ENCODE peak calls at places on chromosome 2, in seven cellular contexts. D, J, P, W, V, T and A are unnamed samples.

GRCh38 chr2:226664140-226664539 is 135.5 kb downstream of the IRS1 start:
- DNase-seq in P (peak), W (peak), D (peak), V (no peak), J (peak), T (peak), A (no peak)

GRCh38 chr2:14417586-14417985 is 214.9 kb upstream of the LRATD1 start:
- DNase-seq in T (no peak), W (no peak), P (no peak), D (no peak), J (no peak), V (no peak), A (no peak)

GRCh38 chr2:3492951-3493609 is 26.3 kb downstream of the ADI1 start:
- DNase-seq in J (no peak), T (no peak), P (peak), D (no peak), W (peak), V (no peak), A (no peak)

GRCh38 chr2:75243219-75243618 is 43.9 kb upstream of the TACR1 start:
- DNase-seq in W (no peak), D (no peak), V (no peak), T (no peak), P (no peak), J (no peak), A (no peak)

GRCh38 chr2:218218409-218219185 is 1.6 kb downstream of the ARPC2 start:
- DNase-seq in D (no peak), V (no peak), T (no peak), W (no peak), J (no peak), P (no peak), A (peak)

GRCh38 chr2:19949071-19949470 is 40.8 kb downstream of the WDR35 start:
- DNase-seq in D (no peak), J (no peak), W (no peak), V (no peak), T (no peak), P (no peak), A (no peak)

GRCh38 chr2:55051026-55051866 is 995 bp upstream of the RTN4 start:
- DNase-seq in P (no peak), W (peak), V (peak), J (peak), T (peak), D (no peak), A (no peak)

GRCh38 chr2:54503192-54503591 is 47.1 kb downstream of the SPTBN1 start:
- DNase-seq in P (no peak), T (no peak), D (no peak), W (no peak), V (peak), J (peak), A (no peak)

GRCh38 chr2:223488814-223489213 is 113.3 kb downstream of the SCG2 start:
- DNase-seq in D (no peak), V (peak), P (no peak), W (peak), T (no peak), J (peak), A (no peak)

GRCh38 chr2:76445880-76446279 is 735.2 kb upstream of the GCFC2 start:
- DNase-seq in D (no peak), W (no peak), V (no peak), T (no peak), J (no peak), P (no peak), A (no peak)